ENCODE peak calls at places on chromosomes 2 and 18, in six cellular contexts. A is HepG2, X is HCT116, H is K562, V is H1, S is GM12878. G is an unnamed sample.

GRCh38 chr2:27078267-27079194 is at the start of gene EMILIN1:
- DNase-seq in V (peak), S (no peak), H (peak), X (no peak), A (no peak), G (no peak)

GRCh38 chr2:239952251-239952650 is 72.9 kb downstream of the NDUFA10 start:
- DNase-seq in X (no peak), S (no peak), V (no peak), H (no peak), A (no peak), G (no peak)

GRCh38 chr2:76157531-76157930 is 446.8 kb upstream of the GCFC2 start:
- DNase-seq in V (no peak), X (no peak), H (no peak), A (no peak), S (no peak), G (no peak)

GRCh38 chr2:216776076-216776726 is 80.9 kb upstream of the IGFBP5 start:
- DNase-seq in X (no peak), S (no peak), H (no peak), A (no peak), V (no peak), G (no peak)

GRCh38 chr2:181916726-181917377 is 25.3 kb downstream of the ITPRID2 start:
- DNase-seq in H (no peak), V (no peak), S (no peak), X (no peak), A (no peak), G (no peak)

GRCh38 chr2:25032094-25032493 is 9.8 kb upstream of the EFR3B start:
- DNase-seq in A (no peak), X (no peak), H (no peak), S (no peak), V (no peak), G (no peak)

GRCh38 chr18:77044866-77045664 is 87.5 kb downstream of the MBP start:
- DNase-seq in V (no peak), H (no peak), X (no peak), A (no peak), S (no peak), G (no peak)

GRCh38 chr2:97657986-97658690 is 5.7 kb downstream of the ACTR1B start:
- DNase-seq in S (no peak), X (no peak), V (peak), A (no peak), H (no peak), G (no peak)

GRCh38 chr18:12408247-12408869 is 629 bp downstream of the PRELID3A start:
- DNase-seq in S (no peak), A (no peak), V (no peak), X (no peak), H (no peak), G (no peak)

GRCh38 chr2:79832540-79833234 is 319.8 kb downstream of the CTNNA2 start:
- DNase-seq in V (no peak), A (no peak), X (no peak), H (no peak), S (no peak), G (peak)

GRCh38 chr18:9513971-9514512 is 38.7 kb downstream of the RALBP1 start:
- DNase-seq in S (no peak), H (no peak), A (peak), X (no peak), V (no peak), G (no peak)

GRCh38 chr18:3120356-3120755 is 99.4 kb downstream of the MYOM1 start:
- DNase-seq in S (no peak), A (peak), V (no peak), H (no peak), X (no peak), G (no peak)

GRCh38 chr18:8705280-8705940 is at the start of gene MTCL1:
- DNase-seq in H (no peak), A (no peak), X (no peak), V (peak), S (no peak), G (no peak)

GRCh38 chr2:51782874-51783765 is 751.2 kb upstream of the NRXN1 start:
- DNase-seq in S (no peak), X (peak), V (no peak), A (no peak), H (no peak), G (no peak)

GRCh38 chr2:215002500-215002899 is 135.9 kb downstream of the ABCA12 start:
- DNase-seq in X (peak), A (peak), S (no peak), H (peak), V (no peak), G (peak)

GRCh38 chr2:157782057-157782845 is 93.9 kb downstream of the ACVR1 start:
- DNase-seq in V (no peak), A (peak), S (no peak), H (no peak), X (no peak), G (no peak)

GRCh38 chr2:234378440-234378839 is 118.4 kb downstream of the ARL4C start:
- DNase-seq in S (no peak), X (no peak), V (no peak), H (no peak), A (no peak), G (no peak)

GRCh38 chr2:205768815-205769493 is 86.7 kb downstream of the NRP2 start:
- DNase-seq in S (no peak), X (no peak), V (no peak), A (no peak), H (no peak), G (no peak)

GRCh38 chr2:95056461-95057459 is 31.3 kb downstream of the MAL start:
- DNase-seq in A (peak), H (no peak), V (no peak), X (no peak), S (no peak), G (no peak)

GRCh38 chr2:36805635-36806224 is 109.2 kb downstream of the VIT start:
- DNase-seq in H (no peak), S (no peak), V (no peak), A (no peak), X (no peak), G (no peak)

GRCh38 chr2:33108483-33109443 is 162.0 kb downstream of the LTBP1 start:
- DNase-seq in H (peak), X (no peak), V (no peak), S (no peak), A (no peak), G (no peak)

GRCh38 chr2:231483398-231484329 is 19.4 kb upstream of the NCL start:
- DNase-seq in S (no peak), V (peak), X (no peak), A (no peak), H (no peak), G (no peak)

GRCh38 chr2:159516241-159516758 is 100.0 kb downstream of the BAZ2B start:
- DNase-seq in X (peak), V (no peak), H (no peak), A (peak), S (peak), G (no peak)

GRCh38 chr2:177147093-177147694 is 65.4 kb upstream of the HNRNPA3 start:
- DNase-seq in S (peak), X (no peak), V (no peak), A (peak), H (peak), G (peak)

GRCh38 chr2:81976998-81977397 is 1672.4 kb upstream of the LRRTM1 start:
- DNase-seq in H (no peak), S (no peak), X (no peak), V (no peak), A (no peak), G (no peak)

GRCh38 chr2:54895735-54896134 is 154.5 kb downstream of the RTN4 start:
- DNase-seq in A (no peak), H (no peak), X (no peak), V (no peak), S (no peak), G (no peak)

GRCh38 chr2:150674283-150674682 is 186.8 kb upstream of the RND3 start:
- DNase-seq in A (no peak), S (no peak), V (no peak), H (no peak), X (no peak), G (no peak)

GRCh38 chr2:126543081-126543480 is 112.9 kb upstream of the GYPC start:
- DNase-seq in H (no peak), X (no peak), S (no peak), V (no peak), A (no peak), G (no peak)

GRCh38 chr18:47050468-47050867 is 15.0 kb upstream of the ELOA2 start:
- DNase-seq in A (peak), X (peak), S (no peak), H (peak), V (no peak), G (peak)

GRCh38 chr2:145350011-145350410 is 830.1 kb upstream of the ZEB2 start:
- DNase-seq in S (no peak), X (no peak), H (no peak), A (no peak), V (no peak), G (no peak)

GRCh38 chr18:34595673-34596072 is 114.4 kb upstream of the DTNA start:
- DNase-seq in S (no peak), A (peak), V (no peak), X (peak), H (no peak), G (no peak)

GRCh38 chr2:125516496-125517109 is 1139.4 kb upstream of the GYPC start:
- DNase-seq in S (no peak), X (no peak), A (peak), V (peak), H (peak), G (peak)

GRCh38 chr2:75068546-75068945 is 110.1 kb downstream of the POLE4 start:
- DNase-seq in H (no peak), X (no peak), V (no peak), A (peak), S (no peak), G (no peak)

GRCh38 chr2:95071856-95072255 is 46.3 kb downstream of the MAL start:
- DNase-seq in A (no peak), X (no peak), V (peak), S (no peak), H (no peak), G (no peak)

GRCh38 chr2:38284971-38285370 is 92.1 kb downstream of the ATL2 start:
- DNase-seq in V (no peak), A (no peak), H (no peak), X (no peak), S (no peak), G (no peak)

GRCh38 chr2:56589820-56590219 is 406.0 kb downstream of the CCDC85A start:
- DNase-seq in A (no peak), S (no peak), X (no peak), H (no peak), V (no peak), G (no peak)

GRCh38 chr2:69718338-69718965 is 23.5 kb upstream of the ANXA4 start:
- DNase-seq in A (no peak), X (no peak), H (no peak), V (no peak), S (no peak), G (no peak)
- TF ChIP-seq ZNF274 in A (no peak), X (no peak), H (no peak), V (no peak), S (no peak), G (no peak)

DNA sequence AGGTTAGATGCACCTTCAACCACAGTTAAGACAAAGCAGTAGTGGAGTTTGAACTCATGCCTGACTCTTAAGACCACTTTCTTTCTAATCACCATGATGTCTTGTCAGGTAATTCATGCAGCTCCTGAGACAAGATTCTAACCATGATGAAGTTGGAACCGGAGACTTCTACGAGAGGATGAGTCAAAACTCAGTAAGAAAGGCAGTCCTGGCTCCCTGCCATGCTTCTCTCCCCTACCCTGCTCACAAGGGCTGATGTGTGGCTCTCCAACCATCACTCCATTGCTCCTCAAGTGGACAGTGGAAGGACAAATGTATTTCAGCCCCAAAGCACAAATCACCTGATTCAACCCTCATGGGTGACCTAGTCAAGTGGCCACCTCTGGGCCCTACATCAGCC is 3.2 kb downstream of the CYRIA start:
- DNase-seq in H (no peak), V (no peak), A (no peak), X (no peak), S (no peak), G (no peak)
- TF ChIP-seq ZNF274 in H (no peak), V (no peak), A (no peak), X (no peak), S (no peak), G (no peak)

GRCh38 chr2:189379731-189380261 is 61.5 kb upstream of the WDR75 start:
- DNase-seq in X (no peak), H (no peak), V (no peak), A (no peak), S (no peak), G (no peak)
- TF ChIP-seq ZNF274 in X (no peak), H (no peak), V (no peak), A (no peak), S (no peak), G (no peak)

GRCh38 chr2:28908172-28908571 is 13.7 kb downstream of the WDR43 start:
- DNase-seq in A (no peak), H (no peak), X (no peak), S (no peak), V (no peak), G (no peak)

GRCh38 chr2:28905533-28905932 is 11.1 kb downstream of the WDR43 start:
- DNase-seq in V (no peak), S (no peak), H (no peak), A (no peak), X (no peak), G (no peak)

GRCh38 chr2:28906376-28906775 is 11.9 kb downstream of the WDR43 start:
- DNase-seq in V (no peak), H (no peak), S (no peak), X (no peak), A (no peak), G (no peak)

GRCh38 chr2:28904802-28905499 is 10.5 kb downstream of the WDR43 start:
- DNase-seq in H (no peak), X (no peak), V (no peak), S (no peak), A (no peak), G (no peak)

GRCh38 chr2:28906821-28907220 is 12.4 kb downstream of the WDR43 start:
- DNase-seq in A (no peak), X (no peak), H (no peak), S (no peak), V (no peak), G (no peak)
- TF ChIP-seq ZNF274 in A (no peak), X (no peak), H (no peak), S (no peak), V (no peak), G (no peak)

GRCh38 chr2:190266314-190266713 is 53.3 kb downstream of the HIBCH start:
- DNase-seq in S (no peak), H (no peak), V (no peak), A (no peak), X (no peak), G (no peak)
- TF ChIP-seq ZNF274 in S (no peak), H (no peak), V (no peak), A (no peak), X (no peak), G (no peak)

DNA sequence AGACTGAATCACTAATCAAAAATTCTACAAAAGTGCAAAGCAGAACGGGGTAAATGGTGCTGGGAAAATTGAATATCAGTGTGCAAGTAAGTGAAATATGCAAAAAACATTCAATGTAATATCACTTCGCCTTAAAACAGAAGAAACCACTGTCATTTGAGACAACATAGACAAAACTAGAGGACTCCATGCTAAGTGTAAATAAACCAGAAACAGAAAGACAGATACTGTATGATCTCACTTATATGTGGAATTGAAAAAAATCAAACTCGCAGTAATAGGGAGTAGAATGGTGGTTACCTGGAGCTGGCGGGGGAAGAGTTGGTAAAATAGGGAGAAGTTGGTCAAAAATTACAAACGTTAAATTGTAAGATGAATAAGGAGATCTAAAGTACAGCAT is 1420.0 kb upstream of the CDH2 start:
- DNase-seq in X (no peak), S (no peak), H (no peak), A (no peak), V (no peak), G (no peak)
- TF ChIP-seq ZNF274 in X (no peak), S (no peak), H (no peak), A (no peak), V (no peak), G (no peak)

GRCh38 chr18:59358611-59359575 is at the start of gene LMAN1:
- DNase-seq in V (peak), H (peak), A (peak), S (peak), X (peak), G (peak)

GRCh38 chr18:59357928-59358327 is 1.1 kb downstream of the LMAN1 start:
- DNase-seq in H (no peak), A (peak), V (no peak), X (peak), S (no peak), G (no peak)

GRCh38 chr18:59354731-59355130 is 4.3 kb downstream of the LMAN1 start:
- DNase-seq in H (no peak), V (no peak), X (no peak), A (no peak), S (no peak), G (no peak)

DNA sequence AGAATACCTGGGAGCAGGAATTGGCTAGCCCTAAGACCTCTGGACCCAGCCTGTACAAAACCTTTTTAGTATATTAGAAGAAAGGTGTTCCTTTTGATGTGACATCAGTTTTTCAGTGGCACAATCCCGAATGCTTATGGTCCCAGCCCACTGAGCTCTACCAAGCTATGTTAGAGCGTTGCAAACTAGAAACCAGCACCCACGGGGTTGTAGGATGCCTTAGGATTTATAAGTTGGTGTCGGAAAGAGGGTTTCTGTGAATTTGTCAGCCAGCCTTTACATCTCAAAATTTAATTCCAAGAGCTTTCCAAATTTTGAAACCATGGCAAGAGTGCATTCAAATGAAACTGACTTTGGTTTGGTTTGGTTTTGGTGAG is 499 bp upstream of the LMAN1 start:
- DNase-seq in S (no peak), H (no peak), V (no peak), A (no peak), X (no peak), G (no peak)
- TF ChIP-seq ZNF274 in S (no peak), H (no peak), V (no peak), A (no peak), X (no peak), G (no peak)

GRCh38 chr2:141015339-141016047 is 1115.3 kb downstream of the LRP1B start:
- DNase-seq in A (no peak), X (no peak), S (no peak), V (no peak), H (no peak), G (no peak)
- TF ChIP-seq ZNF274 in A (no peak), X (no peak), S (no peak), V (no peak), H (no peak), G (no peak)

DNA sequence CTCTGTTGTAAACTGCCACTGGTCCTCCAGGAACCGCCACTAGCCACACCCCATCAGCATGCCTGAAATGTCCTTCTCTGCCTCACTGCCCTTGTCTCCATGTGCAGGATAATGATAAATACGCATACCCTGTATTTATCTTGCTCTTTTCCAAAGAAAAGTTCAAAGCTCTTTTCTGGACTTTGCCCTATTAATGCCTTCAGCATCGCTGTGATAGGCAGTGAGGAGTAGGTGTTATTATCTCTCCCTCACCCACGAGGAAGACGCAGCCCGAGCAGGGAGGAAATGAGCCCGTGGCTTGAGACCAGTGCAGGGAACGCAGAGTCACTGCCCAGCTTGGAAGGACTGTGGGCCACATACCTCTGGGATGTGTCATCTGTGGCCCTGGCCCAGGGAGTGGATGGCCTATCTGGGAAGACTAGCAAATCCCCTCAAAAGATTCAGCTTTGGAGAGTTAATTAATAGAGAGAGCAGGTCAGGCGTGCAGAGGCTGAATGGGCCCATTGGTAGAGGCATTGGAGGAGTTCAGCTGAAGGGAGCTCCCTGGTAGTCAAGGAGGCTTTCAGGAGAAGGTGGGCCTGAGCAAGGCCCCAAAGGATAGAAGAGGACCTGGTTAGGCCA is 39.5 kb upstream of the MCFD2 start:
- DNase-seq in A (peak), X (no peak), H (peak), V (no peak), S (no peak), G (peak)
- TF ChIP-seq ZNF274 in A (no peak), X (no peak), H (no peak), V (no peak), S (no peak), G (no peak)

G was measured in NT2/D1.